ENCODE peak calls at places on chromosomes 7 and 10, in six cellular contexts. I is AG09309, U is upper lobe of right lung, Y is fibroblast of the aortic adventitia, K is neural crest cell, T is astrocyte of the spinal cord. W is an unnamed sample.

GRCh38 chr7:94810496-94810895 is 96.9 kb upstream of the PPP1R9A start:
- DNase-seq in I (no peak), T (no peak), Y (no peak), K (no peak), U (no peak), W (no peak)

GRCh38 chr10:99977916-99978315 is 31.8 kb downstream of the DNMBP start:
- DNase-seq in T (no peak), K (no peak), Y (no peak), U (no peak), I (no peak), W (no peak)

GRCh38 chr7:99324966-99325596 is 617 bp upstream of the ARPC1A start:
- DNase-seq in Y (no peak), K (no peak), T (no peak), I (no peak), U (no peak), W (no peak)

GRCh38 chr7:132117181-132117580 is 459.1 kb downstream of the PLXNA4 start:
- DNase-seq in K (no peak), I (no peak), U (no peak), T (peak; percentile 43), Y (peak; percentile 54), W (no peak)

GRCh38 chr10:119538632-119539358 is 3.7 kb downstream of the RGS10 start:
- DNase-seq in I (no peak), U (no peak), T (no peak), Y (no peak), K (no peak), W (no peak)

GRCh38 chr10:77857272-77857671 is 69.3 kb downstream of the DLG5 start:
- DNase-seq in U (peak; percentile 81), K (no peak), I (no peak), Y (no peak), T (no peak), W (no peak)

GRCh38 chr10:37737336-37737735 is 120.1 kb downstream of the ZNF248 start:
- DNase-seq in K (no peak), U (no peak), I (no peak), Y (no peak), T (no peak), W (no peak)

GRCh38 chr7:151992375-151992774 is 33.1 kb upstream of the GALNT11 start:
- DNase-seq in Y (peak; percentile 21), U (peak; percentile 75), T (no peak), I (no peak), K (peak; percentile 41), W (peak; percentile 29)

GRCh38 chr10:71433116-71433982 is 36.6 kb downstream of the CDH23 start:
- DNase-seq in K (no peak), U (no peak), Y (no peak), I (no peak), T (no peak), W (no peak)

GRCh38 chr10:99521474-99522077 is 11.2 kb upstream of the NKX2-3 start:
- DNase-seq in K (no peak), Y (no peak), U (peak; percentile 66), T (no peak), I (no peak), W (no peak)

GRCh38 chr7:99030145-99030856 is 113.6 kb downstream of the SMURF1 start:
- DNase-seq in T (no peak), K (no peak), U (peak; percentile 18), Y (no peak), I (no peak), W (no peak)

GRCh38 chr10:2917926-2918325 is 149.4 kb upstream of the PFKP start:
- DNase-seq in I (no peak), T (no peak), K (no peak), Y (no peak), U (no peak), W (no peak)

GRCh38 chr7:131107343-131108211 is 220.1 kb upstream of the MKLN1 start:
- DNase-seq in I (no peak), U (peak; percentile 84), K (peak; percentile 17), T (peak; percentile 76), Y (peak; percentile 91), W (peak; percentile 93)

GRCh38 chr10:84543077-84543476 is 214.7 kb downstream of the CCSER2 start:
- DNase-seq in T (no peak), U (no peak), K (no peak), I (no peak), Y (no peak), W (no peak)

GRCh38 chr10:12638103-12638502 is 288.8 kb downstream of the CAMK1D start:
- DNase-seq in T (peak; percentile 47), U (no peak), Y (peak; percentile 37), K (no peak), I (no peak), W (peak; percentile 30)

GRCh38 chr7:101156277-101156676 is 2.0 kb downstream of the AP1S1 start:
- DNase-seq in U (no peak), Y (no peak), T (no peak), I (no peak), K (no peak), W (no peak)
- TF ChIP-seq CTCF in U (no peak), Y (peak; percentile 17), T (peak; percentile 36), I (peak; percentile 39), K (peak; percentile 25), W (no peak)

GRCh38 chr7:41603985-41604384 is 98.9 kb downstream of the INHBA start:
- DNase-seq in K (no peak), U (no peak), T (no peak), Y (no peak), I (no peak), W (no peak)

GRCh38 chr7:41599760-41600159 is 103.1 kb downstream of the INHBA start:
- DNase-seq in I (no peak), T (no peak), K (no peak), U (no peak), Y (no peak), W (no peak)
- TF ChIP-seq CTCF in I (no peak), T (peak; percentile 17), K (peak; percentile 37), U (no peak), Y (no peak), W (no peak)

GRCh38 chr7:63012633-63013183 is 985.9 kb upstream of the ZNF722 start:
- DNase-seq in I (no peak), K (no peak), U (no peak), Y (no peak), T (no peak), W (no peak)

GRCh38 chr7:63009771-63010170 is 988.9 kb upstream of the ZNF722 start:
- DNase-seq in I (no peak), U (no peak), T (no peak), Y (no peak), K (no peak), W (no peak)

GRCh38 chr7:63008366-63008765 is 990.3 kb upstream of the ZNF722 start:
- DNase-seq in T (no peak), Y (no peak), I (no peak), U (no peak), K (no peak), W (no peak)
- TF ChIP-seq CTCF in T (no peak), Y (no peak), I (no peak), U (peak; percentile 11), K (peak; percentile 22), W (no peak)

GRCh38 chr10:53469383-53469782 is 696.8 kb upstream of the MBL2 start:
- DNase-seq in U (no peak), Y (no peak), K (no peak), T (no peak), I (no peak), W (no peak)
- TF ChIP-seq CTCF in U (no peak), Y (no peak), K (no peak), T (no peak), I (no peak), W (no peak)